ENCODE peak calls at places on chromosomes 12 and 14, in ten cellular contexts. F is tibial nerve, H is uterus, E is testis, A is keratinocyte, W is OCI-LY7, R is neuronal stem cell, L is aorta, B is A549, G is GM23338. Q is an unnamed sample.

GRCh38 chr14:91140672-91141071 is 26.8 kb downstream of the DGLUCY start:
- DNase-seq in E (peak; percentile 51), L (no peak), G (peak; percentile 79), R (peak; percentile 15), A (no peak), W (peak; percentile 16), B (peak; percentile 67), H (no peak), F (no peak), Q (peak; percentile 83)

GRCh38 chr12:68349921-68350606 is 17.9 kb upstream of the MDM1 start:
- DNase-seq in R (no peak), G (no peak), B (no peak), E (no peak), H (no peak), A (no peak), L (no peak), W (no peak), F (no peak), Q (no peak)

GRCh38 chr14:55355922-55356321 is 55.7 kb downstream of the ATG14 start:
- DNase-seq in G (no peak), F (no peak), A (no peak), L (no peak), W (no peak), H (no peak), R (no peak), B (no peak), E (no peak), Q (no peak)

GRCh38 chr14:68703093-68703492 is 89.8 kb downstream of the ZFP36L1 start:
- DNase-seq in W (no peak), E (no peak), A (peak; percentile 89), B (peak; percentile 58), R (no peak), H (peak; percentile 58), F (no peak), G (no peak), L (peak; percentile 69), Q (no peak)

GRCh38 chr12:74538491-74539258 is 1.0 kb downstream of the ATXN7L3B start:
- DNase-seq in W (peak; percentile 76), E (no peak), A (no peak), H (no peak), F (no peak), L (no peak), B (peak; percentile 14), R (no peak), G (no peak), Q (no peak)

GRCh38 chr12:52522346-52523011 is 2.3 kb upstream of the KRT5 start:
- DNase-seq in B (no peak), A (peak; percentile 99), F (no peak), L (no peak), W (no peak), G (no peak), R (no peak), E (no peak), H (no peak), Q (peak; percentile 54)

GRCh38 chr14:91406982-91407381 is 10.6 kb downstream of the CCDC88C start:
- DNase-seq in B (no peak), R (no peak), G (no peak), F (no peak), H (no peak), E (no peak), A (no peak), L (no peak), W (no peak), Q (no peak)

GRCh38 chr14:54567224-54567633 is 301 bp downstream of the SAMD4A start:
- DNase-seq in H (peak; percentile 51), R (peak; percentile 33), F (no peak), E (peak; percentile 33), A (no peak), W (no peak), B (peak; percentile 35), L (peak; percentile 69), G (peak; percentile 76), Q (peak; percentile 85)

GRCh38 chr12:2997989-2998670 is 38.9 kb downstream of the TEAD4 start:
- DNase-seq in F (no peak), W (no peak), E (no peak), H (peak; percentile 49), L (no peak), R (no peak), G (peak; percentile 17), B (no peak), A (no peak), Q (no peak)

GRCh38 chr12:138898-139534 is 72.4 kb downstream of the IQSEC3 start:
- DNase-seq in G (peak; percentile 62), A (no peak), E (peak; percentile 42), H (no peak), L (no peak), W (no peak), F (no peak), R (no peak), B (no peak), Q (peak; percentile 87)

GRCh38 chr14:76352639-76353281 is 23.2 kb upstream of the ESRRB start:
- DNase-seq in H (peak; percentile 18), G (peak; percentile 93), B (peak; percentile 49), E (peak; percentile 77), R (peak; percentile 69), A (no peak), L (peak; percentile 60), W (peak; percentile 7), F (peak; percentile 24), Q (peak; percentile 95)

GRCh38 chr12:100185361-100185894 is 15.2 kb upstream of the ACTR6 start:
- DNase-seq in F (no peak), L (no peak), B (no peak), G (no peak), W (no peak), E (no peak), H (no peak), A (no peak), R (no peak), Q (no peak)

DNA sequence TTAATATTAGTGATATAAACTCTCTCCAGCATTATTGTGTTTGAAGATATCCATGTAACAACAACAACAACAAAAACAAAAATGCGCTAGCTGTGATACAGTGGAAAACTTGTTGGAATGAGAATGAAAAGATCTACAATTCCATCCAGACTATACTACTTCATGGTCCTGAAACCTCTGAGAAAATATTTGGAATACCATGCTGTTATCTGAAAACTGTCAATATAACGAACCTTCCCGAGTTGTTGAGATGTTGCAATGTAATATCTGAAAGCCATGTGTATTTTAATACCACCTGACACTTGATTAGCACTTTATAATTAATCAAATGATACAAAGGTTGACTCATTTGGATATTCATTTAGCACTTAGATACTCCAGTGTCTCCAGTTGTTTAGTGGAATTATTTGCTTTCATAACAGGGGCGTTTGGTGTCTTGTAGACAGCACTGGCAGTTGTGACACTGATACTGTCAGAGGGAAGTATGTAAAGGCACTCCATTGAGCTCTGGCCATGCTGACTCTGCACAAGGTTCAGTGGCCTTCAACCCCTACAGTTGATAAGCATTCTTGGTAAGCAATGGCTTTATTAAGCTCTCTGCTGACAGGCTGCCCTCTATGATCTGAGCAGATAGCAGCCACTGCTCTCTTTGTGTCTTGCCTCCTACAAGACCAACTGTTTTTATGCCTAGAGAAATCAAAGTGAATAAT is 447.1 kb upstream of the SEL1L start:
- DNase-seq in A (no peak), G (no peak), R (no peak), B (no peak), L (no peak), W (no peak), H (no peak), E (no peak), F (no peak), Q (no peak)
- H3K27ac ChIP-seq in A (no peak overlapping the region), G (no peak overlapping the region), R (no peak overlapping the region), B (no peak overlapping the region), L (no peak overlapping the region), W (no peak overlapping the region), H (no peak overlapping the region), E (no peak overlapping the region), F (no peak overlapping the region), Q (no peak overlapping the region)

GRCh38 chr14:87097021-87097420 is 896.0 kb downstream of the GALC start:
- DNase-seq in E (no peak), B (no peak), L (no peak), A (no peak), W (no peak), F (no peak), H (no peak), G (no peak), R (no peak), Q (no peak)

GRCh38 chr14:87108726-87109125 is 884.3 kb downstream of the GALC start:
- DNase-seq in G (no peak), F (no peak), L (no peak), H (no peak), W (no peak), R (no peak), E (no peak), B (no peak), A (peak; percentile 1), Q (no peak)

DNA sequence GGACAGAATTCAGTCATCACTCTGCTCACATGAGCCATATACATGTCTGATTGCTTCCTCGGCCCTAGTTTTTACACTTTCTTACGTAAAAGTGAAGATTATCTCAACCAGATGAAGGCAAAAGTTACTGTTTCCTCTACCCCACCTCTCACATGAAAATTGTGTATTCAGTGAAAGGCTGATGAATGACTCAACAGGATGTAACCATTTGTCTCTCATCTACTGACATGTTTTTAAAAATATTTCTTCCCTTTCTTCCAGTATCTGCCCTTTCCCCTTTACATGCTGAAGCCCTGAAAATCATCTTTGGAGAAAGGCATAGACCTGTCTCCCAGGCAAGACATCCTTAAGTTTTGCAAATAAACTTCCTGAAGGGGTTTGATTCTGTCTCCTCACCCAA is 890.0 kb downstream of the GALC start:
- DNase-seq in A (no peak), H (no peak), B (no peak), W (no peak), L (no peak), R (no peak), E (no peak), G (no peak), F (no peak), Q (no peak)
- H3K4me1 ChIP-seq in A (peaks cover 7% of the 10 kb centered on the region), H (no peaks in the 10 kb centered on the region), B (no peaks in the 10 kb centered on the region), W (no peaks in the 10 kb centered on the region), L (no peaks in the 10 kb centered on the region), R (no peaks in the 10 kb centered on the region), E (no peaks in the 10 kb centered on the region), G (peaks cover 4% of the 10 kb centered on the region), F (no peaks in the 10 kb centered on the region), Q (no peaks in the 10 kb centered on the region)

GRCh38 chr14:73717247-73717646 is 3.1 kb upstream of the PNMA1 start:
- DNase-seq in W (no peak), H (peak; percentile 57), B (no peak), R (no peak), G (no peak), E (no peak), A (no peak), F (no peak), L (no peak), Q (no peak)
- H3K27ac ChIP-seq in W (no peak overlapping the region), H (peak overlapping the region; percentile 84), B (no peak overlapping the region), R (no peak overlapping the region), G (no peak overlapping the region), E (peak overlapping the region; percentile 86), A (no peak overlapping the region), F (peak overlapping the region; percentile 7), L (no peak overlapping the region), Q (no peak overlapping the region)

DNA sequence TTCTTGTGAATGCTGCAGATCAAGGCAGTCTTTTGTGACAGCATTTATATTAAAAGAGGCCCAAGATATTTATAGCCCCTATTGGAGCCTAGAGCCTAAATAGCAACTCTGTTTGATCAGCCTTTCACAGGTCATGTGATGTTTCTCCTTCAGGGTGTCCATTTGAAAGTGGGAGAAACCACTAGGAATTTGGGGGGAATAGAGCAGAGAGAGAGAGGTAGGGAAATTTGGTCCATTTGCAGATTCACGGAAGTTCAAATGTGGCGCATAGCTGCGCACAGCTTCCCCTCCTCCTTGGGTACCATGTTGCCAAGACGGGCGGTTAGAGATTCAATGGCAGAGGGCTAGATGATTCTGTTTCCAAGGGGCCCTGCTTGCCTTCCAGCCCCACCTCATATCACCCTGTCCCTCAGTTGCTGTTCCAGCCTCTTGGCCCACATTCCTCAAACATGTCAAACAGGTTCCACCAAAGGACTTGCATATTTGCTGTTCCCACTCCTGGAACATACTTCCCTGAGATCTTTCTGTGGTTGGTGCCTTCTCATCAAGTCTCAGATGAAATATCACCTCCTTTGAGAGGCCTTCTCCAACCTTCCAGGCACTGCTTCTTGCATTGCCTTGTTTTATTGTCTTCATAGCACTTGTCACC is 220.8 kb downstream of the CHST11 start:
- DNase-seq in A (peak; percentile 13), H (no peak), G (no peak), R (no peak), E (no peak), F (no peak), W (no peak), L (no peak), B (no peak), Q (peak; percentile 47)
- H3K4me1 ChIP-seq in A (peaks cover 17% of the 10 kb centered on the region), H (no peaks in the 10 kb centered on the region), G (peaks cover 12% of the 10 kb centered on the region), R (no peaks in the 10 kb centered on the region), E (peaks cover 18% of the 10 kb centered on the region), F (no peaks in the 10 kb centered on the region), W (peaks cover 34% of the 10 kb centered on the region), L (peaks cover 13% of the 10 kb centered on the region), B (peaks cover 21% of the 10 kb centered on the region), Q (no peaks in the 10 kb centered on the region)

Q was measured in endodermal cell.